ENCODE peak calls at places on chromosomes 7 and 10, in nine cellular contexts. L is frontal cortex; I is central memory CD4-positive, alpha-beta T cell; T is WTC11; H is CD8-positive, alpha-beta T cell; Y is ACHN; A is mucosa of descending colon; D is SK-N-DZ; P is neural crest cell. U is an unnamed sample.

GRCh38 chr10:131786756-131787605 is 113.8 kb upstream of the PPP2R2D start:
- DNase-seq in L (peak; percentile 37), I (no peak), T (peak; percentile 33), H (peak; percentile 9), Y (peak; percentile 44), A (no peak), D (peak; percentile 8), P (peak; percentile 61), U (peak; percentile 22)

GRCh38 chr7:26153823-26154783 is 2.1 kb downstream of the NFE2L3 start:
- DNase-seq in L (no peak), I (peak; percentile 17), T (peak; percentile 67), H (no peak), Y (peak; percentile 71), A (peak; percentile 81), D (no peak), P (no peak), U (no peak)

GRCh38 chr10:3719024-3719843 is 65.8 kb downstream of the KLF6 start:
- DNase-seq in L (no peak), I (no peak), T (no peak), H (no peak), Y (no peak), A (no peak), D (no peak), P (no peak), U (peak; percentile 39)

GRCh38 chr7:158447206-158448171 is 140.1 kb downstream of the PTPRN2 start:
- DNase-seq in L (no peak), I (no peak), T (no peak), H (no peak), Y (no peak), A (no peak), D (no peak), P (no peak), U (no peak)

GRCh38 chr10:806451-807162 is 117.1 kb upstream of the DIP2C start:
- DNase-seq in L (no peak), I (no peak), T (no peak), H (no peak), Y (no peak), A (no peak), D (no peak), P (no peak), U (no peak)

GRCh38 chr10:30433286-30433778 is 652 bp upstream of the MAP3K8 start:
- DNase-seq in L (no peak), I (peak; percentile 10), T (peak; percentile 75), H (no peak), Y (peak; percentile 69), A (peak; percentile 85), D (peak; percentile 38), P (peak; percentile 65), U (peak; percentile 56)

GRCh38 chr7:103679156-103680132 is 233.4 kb upstream of the SLC26A5 start:
- DNase-seq in L (no peak), I (no peak), T (no peak), H (no peak), Y (no peak), A (no peak), D (no peak), P (no peak), U (no peak)

GRCh38 chr10:12509016-12509793 is 159.9 kb downstream of the CAMK1D start:
- DNase-seq in L (no peak), I (no peak), T (no peak), H (no peak), Y (no peak), A (no peak), D (no peak), P (no peak), U (no peak)

GRCh38 chr10:113711142-113711541 is 31.4 kb downstream of the CASP7 start:
- DNase-seq in L (peak; percentile 22), I (no peak), T (no peak), H (no peak), Y (no peak), A (no peak), D (no peak), P (no peak), U (no peak)

GRCh38 chr7:141676618-141677017 is 25.3 kb downstream of the DENND11 start:
- DNase-seq in L (no peak), I (no peak), T (no peak), H (no peak), Y (no peak), A (no peak), D (no peak), P (no peak), U (no peak)

GRCh38 chr7:91463330-91463729 is 199.1 kb downstream of the FZD1 start:
- DNase-seq in L (no peak), I (no peak), T (no peak), H (no peak), Y (no peak), A (no peak), D (no peak), P (no peak), U (no peak)

GRCh38 chr10:118950190-118950658 is 79.3 kb upstream of the NANOS1 start:
- DNase-seq in L (no peak), I (no peak), T (no peak), H (no peak), Y (peak; percentile 35), A (no peak), D (no peak), P (no peak), U (no peak)

GRCh38 chr7:333399-333776 is 43.4 kb downstream of the FOXL3 start:
- DNase-seq in L (no peak), I (no peak), T (no peak), H (no peak), Y (no peak), A (peak; percentile 74), D (no peak), P (no peak), U (peak; percentile 70)

GRCh38 chr7:45088821-45089313 is at the start of gene NACAD:
- DNase-seq in L (peak; percentile 94), I (no peak), T (peak; percentile 40), H (no peak), Y (peak; percentile 68), A (peak; percentile 46), D (no peak), P (peak; percentile 27), U (peak; percentile 26)

GRCh38 chr7:381211-382117 is 91.5 kb downstream of the FOXL3 start:
- DNase-seq in L (no peak), I (peak; percentile 51), T (peak; percentile 7), H (peak; percentile 39), Y (no peak), A (peak; percentile 26), D (no peak), P (no peak), U (no peak)

GRCh38 chr10:34474060-34474376 is 341.1 kb downstream of the PARD3 start:
- DNase-seq in L (no peak), I (no peak), T (no peak), H (no peak), Y (no peak), A (no peak), D (no peak), P (no peak), U (no peak)

GRCh38 chr7:11896663-11897062 is 64.7 kb upstream of the THSD7A start:
- DNase-seq in L (no peak), I (no peak), T (no peak), H (no peak), Y (no peak), A (no peak), D (no peak), P (no peak), U (no peak)

GRCh38 chr7:37893359-37893758 is 23.3 kb downstream of the SFRP4 start:
- DNase-seq in L (no peak), I (no peak), T (no peak), H (no peak), Y (no peak), A (no peak), D (no peak), P (no peak), U (no peak)

GRCh38 chr10:1034758-1035157 is 9.1 kb upstream of the IDI2 start:
- DNase-seq in L (no peak), I (no peak), T (no peak), H (no peak), Y (no peak), A (no peak), D (no peak), P (no peak), U (peak; percentile 49)

GRCh38 chr7:2030475-2031456 is 202.0 kb downstream of the MAD1L1 start:
- DNase-seq in L (no peak), I (peak; percentile 9), T (peak; percentile 10), H (no peak), Y (no peak), A (peak; percentile 21), D (peak; percentile 29), P (no peak), U (no peak)

GRCh38 chr10:100909506-100910260 is 3.1 kb upstream of the SLF2 start:
- DNase-seq in L (no peak), I (no peak), T (no peak), H (no peak), Y (peak; percentile 25), A (no peak), D (peak; percentile 77), P (no peak), U (no peak)

GRCh38 chr10:103040424-103040823 is 122.3 kb downstream of the CNNM2 start:
- DNase-seq in L (no peak), I (no peak), T (no peak), H (no peak), Y (peak; percentile 20), A (no peak), D (no peak), P (no peak), U (no peak)

GRCh38 chr7:55517936-55518689 is 54.2 kb downstream of the VOPP1 start:
- DNase-seq in L (no peak), I (no peak), T (no peak), H (no peak), Y (no peak), A (no peak), D (no peak), P (no peak), U (no peak)

GRCh38 chr10:113978802-113979201 is 64.9 kb upstream of the ADRB1 start:
- DNase-seq in L (peak; percentile 38), I (no peak), T (no peak), H (no peak), Y (no peak), A (no peak), D (no peak), P (no peak), U (no peak)

GRCh38 chr10:13555884-13556529 is 27.2 kb upstream of the BEND7 start:
- DNase-seq in L (no peak), I (no peak), T (no peak), H (no peak), Y (no peak), A (no peak), D (peak; percentile 22), P (no peak), U (no peak)

GRCh38 chr7:66353547-66353946 is 148.4 kb downstream of the TPST1 start:
- DNase-seq in L (no peak), I (no peak), T (no peak), H (no peak), Y (no peak), A (no peak), D (no peak), P (no peak), U (no peak)

GRCh38 chr7:99102809-99103690 is 40.9 kb downstream of the SMURF1 start:
- DNase-seq in L (no peak), I (no peak), T (no peak), H (no peak), Y (no peak), A (no peak), D (no peak), P (no peak), U (no peak)

GRCh38 chr7:106196460-106197021 is 84.4 kb upstream of the SYPL1 start:
- DNase-seq in L (no peak), I (no peak), T (no peak), H (no peak), Y (no peak), A (no peak), D (no peak), P (no peak), U (no peak)

GRCh38 chr10:11051001-11051324 is 33.3 kb downstream of the CELF2 start:
- DNase-seq in L (no peak), I (no peak), T (no peak), H (no peak), Y (no peak), A (no peak), D (no peak), P (no peak), U (no peak)

GRCh38 chr7:75776295-75776971 is 4.4 kb upstream of the CCL26 start:
- DNase-seq in L (no peak), I (peak; percentile 57), T (no peak), H (peak; percentile 17), Y (no peak), A (no peak), D (no peak), P (no peak), U (no peak)

GRCh38 chr10:113027574-113028392 is 77.7 kb downstream of the TCF7L2 start:
- DNase-seq in L (no peak), I (no peak), T (no peak), H (no peak), Y (no peak), A (no peak), D (no peak), P (peak; percentile 43), U (no peak)

U was measured in prostate gland.